ENCODE peak calls at places on chromosome 21, in eight cellular contexts. D is mucosa of descending colon; Z is HCT116; P is CD4-positive, alpha-beta T cell; C is left colon; M is omental fat pad; R is natural killer cell; W is activated CD4-positive, CD25-positive, alpha-beta regulatory T cell treated with anti-CD3 and anti-CD28 coated beads, Interleukin-2, amount 50 U/mL, for 24 hours. B is an unnamed sample.

GRCh38 chr21:15034126-15034848 is 30.5 kb downstream of the NRIP1 start:
- ATAC-seq in C (peak), P (no peak), W (no peak), M (no peak), Z (no peak), R (no peak), D (peak), B (no peak)

GRCh38 chr21:45130324-45130774 is 56.0 kb downstream of the ADARB1 start:
- ATAC-seq in W (peak), M (peak), Z (no peak), D (peak), C (no peak), R (no peak), P (no peak), B (peak)

GRCh38 chr21:41799763-41800162 is 32.9 kb upstream of the RIPK4 start:
- ATAC-seq in R (no peak), W (no peak), M (no peak), P (no peak), D (no peak), Z (no peak), C (no peak), B (no peak)

GRCh38 chr21:29658934-29659203 is 280.9 kb downstream of the GRIK1 start:
- ATAC-seq in R (no peak), M (no peak), P (no peak), Z (no peak), C (no peak), W (no peak), D (no peak), B (no peak)

GRCh38 chr21:32770514-32771133 is 931 bp downstream of the PAXBP1 start:
- ATAC-seq in W (no peak), P (no peak), M (no peak), Z (peak), C (peak), D (peak), R (no peak), B (no peak)

GRCh38 chr21:43929217-43929971 is 64.4 kb downstream of the AGPAT3 start:
- ATAC-seq in R (peak), W (no peak), Z (no peak), P (no peak), D (no peak), M (peak), C (peak), B (peak)

GRCh38 chr21:37564924-37565529 is 198.5 kb downstream of the DYRK1A start:
- ATAC-seq in C (no peak), Z (no peak), R (no peak), P (no peak), W (no peak), D (no peak), M (no peak), B (no peak)

GRCh38 chr21:33874161-33874560 is 41.4 kb downstream of the ATP5PO start:
- ATAC-seq in M (peak), W (no peak), R (no peak), Z (no peak), D (no peak), P (no peak), C (no peak), B (no peak)

GRCh38 chr21:15682977-15683376 is 46.8 kb upstream of the USP25 start:
- ATAC-seq in W (peak), D (no peak), Z (no peak), P (no peak), C (no peak), R (no peak), M (no peak), B (no peak)

GRCh38 chr21:44304846-44305245 is 5.0 kb downstream of the PFKL start:
- ATAC-seq in M (no peak), W (peak), R (no peak), C (no peak), P (peak), Z (peak), D (peak), B (no peak)

GRCh38 chr21:41597811-41598231 is 89.9 kb upstream of the TMPRSS2 start:
- ATAC-seq in D (no peak), C (no peak), Z (no peak), R (no peak), P (no peak), M (no peak), W (no peak), B (no peak)

GRCh38 chr21:37503848-37504467 is 137.4 kb downstream of the DYRK1A start:
- ATAC-seq in P (no peak), R (no peak), C (no peak), D (no peak), M (no peak), Z (no peak), W (peak), B (no peak)

GRCh38 chr21:26732442-26733221 is 112.6 kb downstream of the ADAMTS1 start:
- ATAC-seq in P (no peak), D (peak), R (no peak), M (no peak), W (no peak), Z (peak), C (peak), B (peak)

GRCh38 chr21:7957713-7958064 is 2563.7 kb upstream of the TPTE start:
- ATAC-seq in W (no peak), R (peak), P (no peak), M (no peak), D (peak), Z (no peak), C (no peak), B (no peak)

GRCh38 chr21:33647560-33647959 is 5.3 kb downstream of the ITSN1 start:
- ATAC-seq in Z (no peak), C (no peak), W (no peak), M (no peak), D (no peak), P (no peak), R (no peak), B (no peak)

GRCh38 chr21:45539046-45539795 is 3.0 kb downstream of the SLC19A1 start:
- ATAC-seq in Z (no peak), M (no peak), W (no peak), D (no peak), P (no peak), R (no peak), C (no peak), B (no peak)

GRCh38 chr21:15560383-15561056 is 169.3 kb upstream of the USP25 start:
- ATAC-seq in W (no peak), R (no peak), P (no peak), C (no peak), M (no peak), Z (no peak), D (no peak), B (no peak)

GRCh38 chr21:38478782-38479181 is 19.5 kb downstream of the ERG start:
- ATAC-seq in D (no peak), M (peak), R (peak), P (no peak), C (no peak), Z (no peak), W (peak), B (no peak)

GRCh38 chr21:32463889-32464300 is 51.4 kb downstream of the EVA1C start:
- ATAC-seq in C (no peak), P (no peak), R (no peak), Z (peak), W (no peak), M (peak), D (no peak), B (no peak)

GRCh38 chr21:38577887-38578286 is 79.6 kb upstream of the ERG start:
- ATAC-seq in C (no peak), D (no peak), Z (no peak), W (no peak), P (no peak), M (no peak), R (no peak), B (no peak)

GRCh38 chr21:38712076-38712475 is 93.7 kb upstream of the ETS2 start:
- ATAC-seq in Z (peak), M (no peak), D (peak), C (peak), P (no peak), R (no peak), W (no peak), B (no peak)

GRCh38 chr21:43900690-43901089 is 35.7 kb downstream of the AGPAT3 start:
- ATAC-seq in M (no peak), W (no peak), R (no peak), C (no peak), P (no peak), D (no peak), Z (no peak), B (no peak)

GRCh38 chr21:15520811-15521643 is 208.8 kb upstream of the USP25 start:
- ATAC-seq in P (peak), M (no peak), Z (no peak), W (peak), C (peak), R (peak), D (peak), B (no peak)

GRCh38 chr21:31213787-31214186 is 130.3 kb downstream of the TIAM1 start:
- ATAC-seq in M (no peak), W (no peak), R (no peak), D (no peak), P (no peak), Z (peak), C (no peak), B (no peak)

GRCh38 chr21:35150562-35151226 is 101.6 kb upstream of the RUNX1 start:
- ATAC-seq in C (no peak), P (no peak), W (no peak), Z (no peak), R (no peak), M (no peak), D (no peak), B (no peak)

GRCh38 chr21:37939251-37939650 is 23.0 kb upstream of the KCNJ6 start:
- ATAC-seq in R (no peak), D (peak), Z (no peak), P (no peak), W (no peak), C (peak), M (no peak), B (no peak)

GRCh38 chr21:44295646-44296045 is 4.2 kb upstream of the PFKL start:
- ATAC-seq in D (no peak), R (no peak), P (no peak), M (no peak), W (no peak), Z (no peak), C (no peak), B (no peak)

GRCh38 chr21:40179167-40179566 is 311.9 kb downstream of the PCP4 start:
- ATAC-seq in Z (no peak), W (no peak), P (no peak), D (no peak), C (no peak), M (no peak), R (no peak), B (no peak)

GRCh38 chr21:26966978-26967913 is at the start of gene ADAMTS5:
- ATAC-seq in D (peak), P (no peak), R (no peak), C (no peak), Z (no peak), M (peak), W (no peak), B (peak)

GRCh38 chr21:35204125-35204524 is 155.0 kb upstream of the RUNX1 start:
- ATAC-seq in D (no peak), M (no peak), C (no peak), W (no peak), P (no peak), R (no peak), Z (no peak), B (no peak)

GRCh38 chr21:45136927-45137611 is 62.7 kb downstream of the ADARB1 start:
- ATAC-seq in R (peak), C (peak), Z (peak), P (peak), D (peak), M (peak), W (peak), B (peak)

GRCh38 chr21:36664678-36665022 is 34.3 kb upstream of the SIM2 start:
- ATAC-seq in Z (no peak), R (peak), W (no peak), D (no peak), M (no peak), C (no peak), P (no peak), B (no peak)